ENCODE peak calls at places on chromosome 15, in four cellular contexts. One of them, this sample, is unnamed.

GRCh38 chr15:85564686-85565085 is 184.3 kb downstream of the AKAP13 start:
- DNase-seq in amygdala: no peak
- DNase-seq in adipocyte: no peak
- DNase-seq in HTR-8/SVneo: no peak
- DNase-seq in this sample: no peak

GRCh38 chr15:52483712-52484111 is 45.0 kb downstream of the MYO5A start:
- DNase-seq in amygdala: no peak
- DNase-seq in adipocyte: peak; percentile 44
- DNase-seq in HTR-8/SVneo: no peak
- DNase-seq in this sample: no peak

GRCh38 chr15:31598620-31599019 is 272.0 kb downstream of the KLF13 start:
- DNase-seq in amygdala: no peak
- DNase-seq in adipocyte: no peak
- DNase-seq in HTR-8/SVneo: no peak
- DNase-seq in this sample: peak; percentile 90

GRCh38 chr15:92610101-92610520 is 45.5 kb downstream of the FAM174B start:
- DNase-seq in amygdala: no peak
- DNase-seq in adipocyte: no peak
- DNase-seq in HTR-8/SVneo: no peak
- DNase-seq in this sample: no peak

GRCh38 chr15:39599871-39600270 is 19.0 kb downstream of the THBS1 start:
- DNase-seq in amygdala: no peak
- DNase-seq in adipocyte: peak; percentile 42
- DNase-seq in HTR-8/SVneo: no peak
- DNase-seq in this sample: no peak

GRCh38 chr15:70356919-70357318 is 259.2 kb upstream of the TLE3 start:
- DNase-seq in amygdala: no peak
- DNase-seq in adipocyte: no peak
- DNase-seq in HTR-8/SVneo: peak; percentile 41
- DNase-seq in this sample: no peak

GRCh38 chr15:65286069-65286703 is 497 bp downstream of the PARP16 start:
- DNase-seq in amygdala: no peak
- DNase-seq in adipocyte: peak; percentile 56
- DNase-seq in HTR-8/SVneo: peak; percentile 32
- DNase-seq in this sample: no peak

GRCh38 chr15:70242962-70243685 is 145.4 kb upstream of the TLE3 start:
- DNase-seq in amygdala: no peak
- DNase-seq in adipocyte: no peak
- DNase-seq in HTR-8/SVneo: no peak
- DNase-seq in this sample: peak; percentile 47

GRCh38 chr15:46297766-46298165 is 662.9 kb downstream of the SQOR start:
- DNase-seq in amygdala: no peak
- DNase-seq in adipocyte: no peak
- DNase-seq in HTR-8/SVneo: no peak
- DNase-seq in this sample: no peak

GRCh38 chr15:75107905-75108838 is 84.8 kb downstream of the PPCDC start:
- DNase-seq in amygdala: no peak
- DNase-seq in adipocyte: peak; percentile 91
- DNase-seq in HTR-8/SVneo: peak; percentile 62
- DNase-seq in this sample: no peak

GRCh38 chr15:74804935-74805334 is 7.7 kb upstream of the LMAN1L start:
- DNase-seq in amygdala: no peak
- DNase-seq in adipocyte: no peak
- DNase-seq in HTR-8/SVneo: no peak
- DNase-seq in this sample: no peak

GRCh38 chr15:101056366-101057334 is 137.5 kb downstream of the LRRK1 start:
- DNase-seq in amygdala: no peak
- DNase-seq in adipocyte: no peak
- DNase-seq in HTR-8/SVneo: no peak
- DNase-seq in this sample: no peak

GRCh38 chr15:63870403-63871209 is 36.9 kb upstream of the HERC1 start:
- DNase-seq in amygdala: no peak
- DNase-seq in adipocyte: peak; percentile 86
- DNase-seq in HTR-8/SVneo: peak; percentile 80
- DNase-seq in this sample: peak; percentile 89

GRCh38 chr15:93861956-93862741 is 369.2 kb upstream of the MCTP2 start:
- DNase-seq in amygdala: no peak
- DNase-seq in adipocyte: no peak
- DNase-seq in HTR-8/SVneo: no peak
- DNase-seq in this sample: no peak

GRCh38 chr15:78837131-78837530 is 25.9 kb upstream of the ADAMTS7 start:
- DNase-seq in amygdala: no peak
- DNase-seq in adipocyte: no peak
- DNase-seq in HTR-8/SVneo: no peak
- DNase-seq in this sample: no peak

GRCh38 chr15:92304239-92304975 is 89.3 kb upstream of the ST8SIA2 start:
- DNase-seq in amygdala: no peak
- DNase-seq in adipocyte: no peak
- DNase-seq in HTR-8/SVneo: no peak
- DNase-seq in this sample: peak; percentile 52

GRCh38 chr15:57762302-57762701 is 55.8 kb downstream of the POLR2M start:
- DNase-seq in amygdala: no peak
- DNase-seq in adipocyte: no peak
- DNase-seq in HTR-8/SVneo: no peak
- DNase-seq in this sample: peak; percentile 32

GRCh38 chr15:48560321-48561051 is 85.0 kb downstream of the FBN1 start:
- DNase-seq in amygdala: no peak
- DNase-seq in adipocyte: peak; percentile 71
- DNase-seq in HTR-8/SVneo: no peak
- DNase-seq in this sample: no peak

GRCh38 chr15:77676569-77677375 is 44.1 kb upstream of the LINGO1 start:
- DNase-seq in amygdala: no peak
- DNase-seq in adipocyte: no peak
- DNase-seq in HTR-8/SVneo: no peak
- DNase-seq in this sample: no peak

GRCh38 chr15:84970832-84971231 is 10.8 kb upstream of the PDE8A start:
- DNase-seq in amygdala: no peak
- DNase-seq in adipocyte: no peak
- DNase-seq in HTR-8/SVneo: no peak
- DNase-seq in this sample: no peak

GRCh38 chr15:67548862-67549651 is 6.6 kb downstream of the MAP2K5 start:
- DNase-seq in amygdala: peak; percentile 14
- DNase-seq in adipocyte: peak; percentile 28
- DNase-seq in HTR-8/SVneo: no peak
- DNase-seq in this sample: peak; percentile 93

GRCh38 chr15:78624651-78625590 is 4.1 kb upstream of the CHRNA3 start:
- DNase-seq in amygdala: no peak
- DNase-seq in adipocyte: no peak
- DNase-seq in HTR-8/SVneo: no peak
- DNase-seq in this sample: no peak

GRCh38 chr15:33453761-33454160 is 143.0 kb downstream of the RYR3 start:
- DNase-seq in amygdala: no peak
- DNase-seq in adipocyte: no peak
- DNase-seq in HTR-8/SVneo: no peak
- DNase-seq in this sample: no peak

GRCh38 chr15:32098033-32098432 is 67.7 kb downstream of the CHRNA7 start:
- DNase-seq in amygdala: no peak
- DNase-seq in adipocyte: no peak
- DNase-seq in HTR-8/SVneo: no peak
- DNase-seq in this sample: no peak

GRCh38 chr15:66707310-66708160 is 5.5 kb downstream of the SMAD6 start:
- DNase-seq in amygdala: no peak
- DNase-seq in adipocyte: peak; percentile 67
- DNase-seq in HTR-8/SVneo: peak; percentile 55
- DNase-seq in this sample: peak; percentile 95

GRCh38 chr15:58038426-58039106 is 26.9 kb downstream of the ALDH1A2 start:
- DNase-seq in amygdala: no peak
- DNase-seq in adipocyte: peak; percentile 58
- DNase-seq in HTR-8/SVneo: no peak
- DNase-seq in this sample: no peak

This sample was measured in mesendoderm.